ENCODE peak calls at places on chromosomes 11 and 22, in nine cellular contexts. One of them, this sample, is unnamed.

GRCh38 chr11:119284344-119285157 is 32.4 kb downstream of the MCAM start:
- DNase-seq in lower leg skin: no peak
- DNase-seq in left kidney: peak
- DNase-seq in anterior cingulate cortex: no peak
- DNase-seq in Calu3: peak
- DNase-seq in NCI-H1417: peak
- DNase-seq in T-cell: no peak
- DNase-seq in NCI-H2171 treated with DMSO at 0.1 percent for 48 hours: peak
- DNase-seq in fibroblast of mammary gland: peak
- DNase-seq in this sample: no peak

GRCh38 chr11:110172666-110173065 is 79.5 kb downstream of the ZC3H12C start:
- DNase-seq in lower leg skin: no peak
- DNase-seq in left kidney: no peak
- DNase-seq in anterior cingulate cortex: no peak
- DNase-seq in Calu3: no peak
- DNase-seq in NCI-H1417: no peak
- DNase-seq in T-cell: no peak
- DNase-seq in NCI-H2171 treated with DMSO at 0.1 percent for 48 hours: no peak
- DNase-seq in fibroblast of mammary gland: peak
- DNase-seq in this sample: no peak

GRCh38 chr11:130212431-130212961 is 52.9 kb downstream of the ST14 start:
- DNase-seq in lower leg skin: peak
- DNase-seq in left kidney: no peak
- DNase-seq in anterior cingulate cortex: no peak
- DNase-seq in Calu3: no peak
- DNase-seq in NCI-H1417: no peak
- DNase-seq in T-cell: no peak
- DNase-seq in NCI-H2171 treated with DMSO at 0.1 percent for 48 hours: no peak
- DNase-seq in fibroblast of mammary gland: no peak
- DNase-seq in this sample: peak

GRCh38 chr11:120131941-120132644 is 5.8 kb downstream of the TRIM29 start:
- DNase-seq in lower leg skin: peak
- DNase-seq in left kidney: no peak
- DNase-seq in anterior cingulate cortex: no peak
- DNase-seq in Calu3: no peak
- DNase-seq in NCI-H1417: peak
- DNase-seq in T-cell: no peak
- DNase-seq in NCI-H2171 treated with DMSO at 0.1 percent for 48 hours: no peak
- DNase-seq in fibroblast of mammary gland: no peak
- DNase-seq in this sample: no peak

GRCh38 chr22:20532256-20532993 is 25.0 kb downstream of the MED15 start:
- DNase-seq in lower leg skin: no peak
- DNase-seq in left kidney: peak
- DNase-seq in anterior cingulate cortex: no peak
- DNase-seq in Calu3: no peak
- DNase-seq in NCI-H1417: no peak
- DNase-seq in T-cell: no peak
- DNase-seq in NCI-H2171 treated with DMSO at 0.1 percent for 48 hours: no peak
- DNase-seq in fibroblast of mammary gland: no peak
- DNase-seq in this sample: no peak

GRCh38 chr11:128874406-128874805 is 7.3 kb upstream of the KCNJ1 start:
- DNase-seq in lower leg skin: no peak
- DNase-seq in left kidney: peak
- DNase-seq in anterior cingulate cortex: no peak
- DNase-seq in Calu3: no peak
- DNase-seq in NCI-H1417: no peak
- DNase-seq in T-cell: no peak
- DNase-seq in NCI-H2171 treated with DMSO at 0.1 percent for 48 hours: no peak
- DNase-seq in fibroblast of mammary gland: peak
- DNase-seq in this sample: no peak

GRCh38 chr11:2566223-2567025 is 121.6 kb downstream of the KCNQ1 start:
- DNase-seq in lower leg skin: no peak
- DNase-seq in left kidney: no peak
- DNase-seq in anterior cingulate cortex: no peak
- DNase-seq in Calu3: no peak
- DNase-seq in NCI-H1417: no peak
- DNase-seq in T-cell: no peak
- DNase-seq in NCI-H2171 treated with DMSO at 0.1 percent for 48 hours: no peak
- DNase-seq in fibroblast of mammary gland: no peak
- DNase-seq in this sample: no peak

GRCh38 chr11:69218946-69219720 is 63.4 kb downstream of the SMIM38 start:
- DNase-seq in lower leg skin: no peak
- DNase-seq in left kidney: no peak
- DNase-seq in anterior cingulate cortex: no peak
- DNase-seq in Calu3: no peak
- DNase-seq in NCI-H1417: no peak
- DNase-seq in T-cell: no peak
- DNase-seq in NCI-H2171 treated with DMSO at 0.1 percent for 48 hours: no peak
- DNase-seq in fibroblast of mammary gland: no peak
- DNase-seq in this sample: no peak

GRCh38 chr11:44595964-44596381 is 30.5 kb downstream of the CD82 start:
- DNase-seq in lower leg skin: peak
- DNase-seq in left kidney: no peak
- DNase-seq in anterior cingulate cortex: peak
- DNase-seq in Calu3: no peak
- DNase-seq in NCI-H1417: no peak
- DNase-seq in T-cell: no peak
- DNase-seq in NCI-H2171 treated with DMSO at 0.1 percent for 48 hours: no peak
- DNase-seq in fibroblast of mammary gland: no peak
- DNase-seq in this sample: peak

GRCh38 chr11:28529540-28530410 is 421.6 kb downstream of the METTL15 start:
- DNase-seq in lower leg skin: no peak
- DNase-seq in left kidney: peak
- DNase-seq in anterior cingulate cortex: no peak
- DNase-seq in Calu3: peak
- DNase-seq in NCI-H1417: peak
- DNase-seq in T-cell: no peak
- DNase-seq in NCI-H2171 treated with DMSO at 0.1 percent for 48 hours: peak
- DNase-seq in fibroblast of mammary gland: peak
- DNase-seq in this sample: no peak

GRCh38 chr22:20247010-20247505 is 21.1 kb downstream of the RTN4R start:
- DNase-seq in lower leg skin: no peak
- DNase-seq in left kidney: peak
- DNase-seq in anterior cingulate cortex: no peak
- DNase-seq in Calu3: no peak
- DNase-seq in NCI-H1417: no peak
- DNase-seq in T-cell: no peak
- DNase-seq in NCI-H2171 treated with DMSO at 0.1 percent for 48 hours: no peak
- DNase-seq in fibroblast of mammary gland: peak
- DNase-seq in this sample: no peak

GRCh38 chr11:126084608-126084912 is 21.9 kb upstream of the CDON start:
- DNase-seq in lower leg skin: no peak
- DNase-seq in left kidney: no peak
- DNase-seq in anterior cingulate cortex: no peak
- DNase-seq in Calu3: no peak
- DNase-seq in NCI-H1417: no peak
- DNase-seq in T-cell: no peak
- DNase-seq in NCI-H2171 treated with DMSO at 0.1 percent for 48 hours: no peak
- DNase-seq in fibroblast of mammary gland: no peak
- DNase-seq in this sample: peak

GRCh38 chr11:34960277-34960676 is 43.9 kb downstream of the PDHX start:
- DNase-seq in lower leg skin: no peak
- DNase-seq in left kidney: peak
- DNase-seq in anterior cingulate cortex: no peak
- DNase-seq in Calu3: no peak
- DNase-seq in NCI-H1417: peak
- DNase-seq in T-cell: no peak
- DNase-seq in NCI-H2171 treated with DMSO at 0.1 percent for 48 hours: no peak
- DNase-seq in fibroblast of mammary gland: no peak
- DNase-seq in this sample: no peak

GRCh38 chr22:39729141-39729934 is 158.8 kb downstream of the CACNA1I start:
- DNase-seq in lower leg skin: no peak
- DNase-seq in left kidney: no peak
- DNase-seq in anterior cingulate cortex: no peak
- DNase-seq in Calu3: no peak
- DNase-seq in NCI-H1417: no peak
- DNase-seq in T-cell: no peak
- DNase-seq in NCI-H2171 treated with DMSO at 0.1 percent for 48 hours: no peak
- DNase-seq in fibroblast of mammary gland: no peak
- DNase-seq in this sample: no peak

GRCh38 chr11:25183436-25183835 is 686.6 kb downstream of the LUZP2 start:
- DNase-seq in lower leg skin: no peak
- DNase-seq in left kidney: no peak
- DNase-seq in anterior cingulate cortex: no peak
- DNase-seq in Calu3: no peak
- DNase-seq in NCI-H1417: no peak
- DNase-seq in T-cell: no peak
- DNase-seq in NCI-H2171 treated with DMSO at 0.1 percent for 48 hours: no peak
- DNase-seq in fibroblast of mammary gland: no peak
- DNase-seq in this sample: no peak

GRCh38 chr11:102791271-102792036 is 6.5 kb downstream of the MMP1 start:
- DNase-seq in lower leg skin: no peak
- DNase-seq in left kidney: no peak
- DNase-seq in anterior cingulate cortex: no peak
- DNase-seq in Calu3: no peak
- DNase-seq in NCI-H1417: no peak
- DNase-seq in T-cell: no peak
- DNase-seq in NCI-H2171 treated with DMSO at 0.1 percent for 48 hours: no peak
- DNase-seq in fibroblast of mammary gland: no peak
- DNase-seq in this sample: no peak

GRCh38 chr11:122863704-122864326 is 18.7 kb upstream of the JHY start:
- DNase-seq in lower leg skin: no peak
- DNase-seq in left kidney: peak
- DNase-seq in anterior cingulate cortex: no peak
- DNase-seq in Calu3: peak
- DNase-seq in NCI-H1417: peak
- DNase-seq in T-cell: peak
- DNase-seq in NCI-H2171 treated with DMSO at 0.1 percent for 48 hours: no peak
- DNase-seq in fibroblast of mammary gland: peak
- DNase-seq in this sample: no peak

GRCh38 chr11:67999201-67999629 is 4.7 kb downstream of the UNC93B1 start:
- DNase-seq in lower leg skin: no peak
- DNase-seq in left kidney: no peak
- DNase-seq in anterior cingulate cortex: no peak
- DNase-seq in Calu3: no peak
- DNase-seq in NCI-H1417: no peak
- DNase-seq in T-cell: no peak
- DNase-seq in NCI-H2171 treated with DMSO at 0.1 percent for 48 hours: no peak
- DNase-seq in fibroblast of mammary gland: no peak
- DNase-seq in this sample: no peak

GRCh38 chr11:40337118-40337517 is 1122.3 kb downstream of the LRRC4C start:
- DNase-seq in lower leg skin: no peak
- DNase-seq in left kidney: no peak
- DNase-seq in anterior cingulate cortex: no peak
- DNase-seq in Calu3: no peak
- DNase-seq in NCI-H1417: no peak
- DNase-seq in T-cell: no peak
- DNase-seq in NCI-H2171 treated with DMSO at 0.1 percent for 48 hours: no peak
- DNase-seq in fibroblast of mammary gland: no peak
- DNase-seq in this sample: no peak

GRCh38 chr11:76699461-76700091 is 29.0 kb upstream of the LRRC32 start:
- DNase-seq in lower leg skin: no peak
- DNase-seq in left kidney: no peak
- DNase-seq in anterior cingulate cortex: no peak
- DNase-seq in Calu3: no peak
- DNase-seq in NCI-H1417: no peak
- DNase-seq in T-cell: no peak
- DNase-seq in NCI-H2171 treated with DMSO at 0.1 percent for 48 hours: no peak
- DNase-seq in fibroblast of mammary gland: peak
- DNase-seq in this sample: no peak

GRCh38 chr11:8321876-8322275 is 58.2 kb upstream of the LMO1 start:
- DNase-seq in lower leg skin: no peak
- DNase-seq in left kidney: no peak
- DNase-seq in anterior cingulate cortex: no peak
- DNase-seq in Calu3: no peak
- DNase-seq in NCI-H1417: no peak
- DNase-seq in T-cell: no peak
- DNase-seq in NCI-H2171 treated with DMSO at 0.1 percent for 48 hours: no peak
- DNase-seq in fibroblast of mammary gland: no peak
- DNase-seq in this sample: no peak

GRCh38 chr11:14583252-14584105 is 60.1 kb upstream of the PDE3B start:
- DNase-seq in lower leg skin: no peak
- DNase-seq in left kidney: peak
- DNase-seq in anterior cingulate cortex: no peak
- DNase-seq in Calu3: peak
- DNase-seq in NCI-H1417: no peak
- DNase-seq in T-cell: no peak
- DNase-seq in NCI-H2171 treated with DMSO at 0.1 percent for 48 hours: no peak
- DNase-seq in fibroblast of mammary gland: no peak
- DNase-seq in this sample: no peak

GRCh38 chr11:62024975-62025374 is 57.5 kb upstream of the FTH1 start:
- DNase-seq in lower leg skin: no peak
- DNase-seq in left kidney: no peak
- DNase-seq in anterior cingulate cortex: no peak
- DNase-seq in Calu3: no peak
- DNase-seq in NCI-H1417: no peak
- DNase-seq in T-cell: no peak
- DNase-seq in NCI-H2171 treated with DMSO at 0.1 percent for 48 hours: no peak
- DNase-seq in fibroblast of mammary gland: no peak
- DNase-seq in this sample: no peak

GRCh38 chr11:72787262-72788104 is 6.4 kb downstream of the STARD10 start:
- DNase-seq in lower leg skin: no peak
- DNase-seq in left kidney: peak
- DNase-seq in anterior cingulate cortex: no peak
- DNase-seq in Calu3: no peak
- DNase-seq in NCI-H1417: peak
- DNase-seq in T-cell: no peak
- DNase-seq in NCI-H2171 treated with DMSO at 0.1 percent for 48 hours: peak
- DNase-seq in fibroblast of mammary gland: no peak
- DNase-seq in this sample: no peak

GRCh38 chr11:118625036-118625690 is 17.7 kb downstream of the PHLDB1 start:
- DNase-seq in lower leg skin: no peak
- DNase-seq in left kidney: no peak
- DNase-seq in anterior cingulate cortex: peak
- DNase-seq in Calu3: peak
- DNase-seq in NCI-H1417: no peak
- DNase-seq in T-cell: no peak
- DNase-seq in NCI-H2171 treated with DMSO at 0.1 percent for 48 hours: no peak
- DNase-seq in fibroblast of mammary gland: no peak
- DNase-seq in this sample: no peak

GRCh38 chr11:112795142-112795815 is 165.9 kb upstream of the NCAM1 start:
- DNase-seq in lower leg skin: no peak
- DNase-seq in left kidney: peak
- DNase-seq in anterior cingulate cortex: no peak
- DNase-seq in Calu3: peak
- DNase-seq in NCI-H1417: peak
- DNase-seq in T-cell: peak
- DNase-seq in NCI-H2171 treated with DMSO at 0.1 percent for 48 hours: peak
- DNase-seq in fibroblast of mammary gland: peak
- DNase-seq in this sample: no peak

GRCh38 chr11:14653090-14653489 is 9.5 kb downstream of the PDE3B start:
- DNase-seq in lower leg skin: no peak
- DNase-seq in left kidney: no peak
- DNase-seq in anterior cingulate cortex: no peak
- DNase-seq in Calu3: no peak
- DNase-seq in NCI-H1417: no peak
- DNase-seq in T-cell: no peak
- DNase-seq in NCI-H2171 treated with DMSO at 0.1 percent for 48 hours: no peak
- DNase-seq in fibroblast of mammary gland: no peak
- DNase-seq in this sample: no peak

GRCh38 chr11:75562048-75562835 is at the start of gene SERPINH1:
- DNase-seq in lower leg skin: peak
- DNase-seq in left kidney: peak
- DNase-seq in anterior cingulate cortex: peak
- DNase-seq in Calu3: peak
- DNase-seq in NCI-H1417: peak
- DNase-seq in T-cell: peak
- DNase-seq in NCI-H2171 treated with DMSO at 0.1 percent for 48 hours: peak
- DNase-seq in fibroblast of mammary gland: peak
- DNase-seq in this sample: peak

GRCh38 chr11:73883856-73884255 is 7.1 kb downstream of the PAAF1 start:
- DNase-seq in lower leg skin: no peak
- DNase-seq in left kidney: no peak
- DNase-seq in anterior cingulate cortex: no peak
- DNase-seq in Calu3: no peak
- DNase-seq in NCI-H1417: no peak
- DNase-seq in T-cell: no peak
- DNase-seq in NCI-H2171 treated with DMSO at 0.1 percent for 48 hours: no peak
- DNase-seq in fibroblast of mammary gland: no peak
- DNase-seq in this sample: no peak

GRCh38 chr11:69321877-69322350 is 28.0 kb downstream of the MYEOV start:
- DNase-seq in lower leg skin: no peak
- DNase-seq in left kidney: peak
- DNase-seq in anterior cingulate cortex: no peak
- DNase-seq in Calu3: no peak
- DNase-seq in NCI-H1417: no peak
- DNase-seq in T-cell: no peak
- DNase-seq in NCI-H2171 treated with DMSO at 0.1 percent for 48 hours: peak
- DNase-seq in fibroblast of mammary gland: peak
- DNase-seq in this sample: no peak

GRCh38 chr11:130873766-130874165 is 42.5 kb downstream of the SNX19 start:
- DNase-seq in lower leg skin: no peak
- DNase-seq in left kidney: no peak
- DNase-seq in anterior cingulate cortex: no peak
- DNase-seq in Calu3: no peak
- DNase-seq in NCI-H1417: no peak
- DNase-seq in T-cell: no peak
- DNase-seq in NCI-H2171 treated with DMSO at 0.1 percent for 48 hours: no peak
- DNase-seq in fibroblast of mammary gland: peak
- DNase-seq in this sample: no peak